ENCODE peak calls at places on chromosomes 2 and 18, in ten cellular contexts. One of them, this sample, is unnamed.

GRCh38 chr18:58496937-58497336 is 132.0 kb downstream of the ALPK2 start:
- DNase-seq in dorsolateral prefrontal cortex: no peak
- DNase-seq in ureter: no peak
- DNase-seq in LoVo: no peak
- DNase-seq in H7: peak; percentile 74
- DNase-seq in activated T-helper 1 cell treated with anti-CD3 and anti-CD28 coated beads, Interleukin-12 subunit alpha, Interleukin-12 subunit beta, Interleukin-2, Interleukin-4 antibody, amounts not matched to agents 30 ng/mL and 10 ng/mL and 1 ng/mL, durations not matched to agents 14 hours and 24 hours and 36 hours: no peak
- DNase-seq in heart right ventricle: no peak
- DNase-seq in NCI-H146: peak; percentile 66
- DNase-seq in activated CD8-positive, alpha-beta memory T cell treated with anti-CD3 and anti-CD28 coated beads, Interleukin-2, amount 50 U/mL, for 4 hours: no peak
- DNase-seq in substantia nigra: no peak
- DNase-seq in this sample: no peak

GRCh38 chr18:46718501-46719341 is 38.1 kb downstream of the ST8SIA5 start:
- DNase-seq in activated T-helper 1 cell treated with anti-CD3 and anti-CD28 coated beads, Interleukin-12 subunit alpha, Interleukin-12 subunit beta, Interleukin-2, Interleukin-4 antibody, amounts not matched to agents 30 ng/mL and 10 ng/mL and 1 ng/mL, durations not matched to agents 14 hours and 24 hours and 36 hours: no peak
- DNase-seq in substantia nigra: no peak
- DNase-seq in NCI-H146: no peak
- DNase-seq in H7: no peak
- DNase-seq in activated CD8-positive, alpha-beta memory T cell treated with anti-CD3 and anti-CD28 coated beads, Interleukin-2, amount 50 U/mL, for 4 hours: no peak
- DNase-seq in ureter: no peak
- DNase-seq in LoVo: peak; percentile 34
- DNase-seq in heart right ventricle: no peak
- DNase-seq in dorsolateral prefrontal cortex: no peak
- DNase-seq in this sample: no peak

GRCh38 chr2:38643021-38643671 is 22.8 kb upstream of the GALM start:
- DNase-seq in heart right ventricle: no peak
- DNase-seq in dorsolateral prefrontal cortex: no peak
- DNase-seq in NCI-H146: no peak
- DNase-seq in ureter: no peak
- DNase-seq in H7: no peak
- DNase-seq in activated T-helper 1 cell treated with anti-CD3 and anti-CD28 coated beads, Interleukin-12 subunit alpha, Interleukin-12 subunit beta, Interleukin-2, Interleukin-4 antibody, amounts not matched to agents 30 ng/mL and 10 ng/mL and 1 ng/mL, durations not matched to agents 14 hours and 24 hours and 36 hours: no peak
- DNase-seq in activated CD8-positive, alpha-beta memory T cell treated with anti-CD3 and anti-CD28 coated beads, Interleukin-2, amount 50 U/mL, for 4 hours: no peak
- DNase-seq in LoVo: no peak
- DNase-seq in substantia nigra: no peak
- DNase-seq in this sample: no peak

GRCh38 chr2:150477347-150477746 is 10.1 kb downstream of the RND3 start:
- DNase-seq in NCI-H146: no peak
- DNase-seq in LoVo: peak; percentile 50
- DNase-seq in activated T-helper 1 cell treated with anti-CD3 and anti-CD28 coated beads, Interleukin-12 subunit alpha, Interleukin-12 subunit beta, Interleukin-2, Interleukin-4 antibody, amounts not matched to agents 30 ng/mL and 10 ng/mL and 1 ng/mL, durations not matched to agents 14 hours and 24 hours and 36 hours: no peak
- DNase-seq in activated CD8-positive, alpha-beta memory T cell treated with anti-CD3 and anti-CD28 coated beads, Interleukin-2, amount 50 U/mL, for 4 hours: no peak
- DNase-seq in heart right ventricle: no peak
- DNase-seq in H7: no peak
- DNase-seq in substantia nigra: no peak
- DNase-seq in ureter: no peak
- DNase-seq in dorsolateral prefrontal cortex: no peak
- DNase-seq in this sample: no peak

GRCh38 chr2:33848486-33848885 is 249.4 kb upstream of the FAM98A start:
- DNase-seq in ureter: no peak
- DNase-seq in NCI-H146: no peak
- DNase-seq in activated CD8-positive, alpha-beta memory T cell treated with anti-CD3 and anti-CD28 coated beads, Interleukin-2, amount 50 U/mL, for 4 hours: no peak
- DNase-seq in dorsolateral prefrontal cortex: no peak
- DNase-seq in LoVo: no peak
- DNase-seq in substantia nigra: no peak
- DNase-seq in H7: no peak
- DNase-seq in activated T-helper 1 cell treated with anti-CD3 and anti-CD28 coated beads, Interleukin-12 subunit alpha, Interleukin-12 subunit beta, Interleukin-2, Interleukin-4 antibody, amounts not matched to agents 30 ng/mL and 10 ng/mL and 1 ng/mL, durations not matched to agents 14 hours and 24 hours and 36 hours: no peak
- DNase-seq in heart right ventricle: no peak
- DNase-seq in this sample: no peak

GRCh38 chr2:158783923-158784322 is 11.2 kb upstream of the DAPL1 start:
- DNase-seq in dorsolateral prefrontal cortex: no peak
- DNase-seq in LoVo: no peak
- DNase-seq in activated CD8-positive, alpha-beta memory T cell treated with anti-CD3 and anti-CD28 coated beads, Interleukin-2, amount 50 U/mL, for 4 hours: no peak
- DNase-seq in heart right ventricle: no peak
- DNase-seq in H7: no peak
- DNase-seq in activated T-helper 1 cell treated with anti-CD3 and anti-CD28 coated beads, Interleukin-12 subunit alpha, Interleukin-12 subunit beta, Interleukin-2, Interleukin-4 antibody, amounts not matched to agents 30 ng/mL and 10 ng/mL and 1 ng/mL, durations not matched to agents 14 hours and 24 hours and 36 hours: no peak
- DNase-seq in substantia nigra: no peak
- DNase-seq in NCI-H146: no peak
- DNase-seq in ureter: no peak
- DNase-seq in this sample: no peak

GRCh38 chr18:22391571-22392359 is 25.9 kb downstream of the CTAGE1 start:
- DNase-seq in activated CD8-positive, alpha-beta memory T cell treated with anti-CD3 and anti-CD28 coated beads, Interleukin-2, amount 50 U/mL, for 4 hours: peak; percentile 61
- DNase-seq in activated T-helper 1 cell treated with anti-CD3 and anti-CD28 coated beads, Interleukin-12 subunit alpha, Interleukin-12 subunit beta, Interleukin-2, Interleukin-4 antibody, amounts not matched to agents 30 ng/mL and 10 ng/mL and 1 ng/mL, durations not matched to agents 14 hours and 24 hours and 36 hours: no peak
- DNase-seq in heart right ventricle: no peak
- DNase-seq in dorsolateral prefrontal cortex: no peak
- DNase-seq in LoVo: peak; percentile 56
- DNase-seq in NCI-H146: peak; percentile 11
- DNase-seq in ureter: peak; percentile 51
- DNase-seq in H7: no peak
- DNase-seq in substantia nigra: no peak
- DNase-seq in this sample: no peak

GRCh38 chr2:102422910-102423309 is at the start of gene IL18RAP:
- DNase-seq in LoVo: no peak
- DNase-seq in heart right ventricle: no peak
- DNase-seq in NCI-H146: no peak
- DNase-seq in activated T-helper 1 cell treated with anti-CD3 and anti-CD28 coated beads, Interleukin-12 subunit alpha, Interleukin-12 subunit beta, Interleukin-2, Interleukin-4 antibody, amounts not matched to agents 30 ng/mL and 10 ng/mL and 1 ng/mL, durations not matched to agents 14 hours and 24 hours and 36 hours: no peak
- DNase-seq in dorsolateral prefrontal cortex: no peak
- DNase-seq in activated CD8-positive, alpha-beta memory T cell treated with anti-CD3 and anti-CD28 coated beads, Interleukin-2, amount 50 U/mL, for 4 hours: no peak
- DNase-seq in substantia nigra: no peak
- DNase-seq in H7: no peak
- DNase-seq in ureter: no peak
- DNase-seq in this sample: no peak

GRCh38 chr2:102387763-102388546 is 32.4 kb downstream of the IL18R1 start:
- DNase-seq in LoVo: no peak
- DNase-seq in substantia nigra: no peak
- DNase-seq in activated CD8-positive, alpha-beta memory T cell treated with anti-CD3 and anti-CD28 coated beads, Interleukin-2, amount 50 U/mL, for 4 hours: no peak
- DNase-seq in H7: peak; percentile 9
- DNase-seq in dorsolateral prefrontal cortex: no peak
- DNase-seq in NCI-H146: no peak
- DNase-seq in ureter: no peak
- DNase-seq in heart right ventricle: no peak
- DNase-seq in activated T-helper 1 cell treated with anti-CD3 and anti-CD28 coated beads, Interleukin-12 subunit alpha, Interleukin-12 subunit beta, Interleukin-2, Interleukin-4 antibody, amounts not matched to agents 30 ng/mL and 10 ng/mL and 1 ng/mL, durations not matched to agents 14 hours and 24 hours and 36 hours: no peak
- DNase-seq in this sample: no peak

GRCh38 chr2:538646-539045 is 138.6 kb downstream of the TMEM18 start:
- DNase-seq in NCI-H146: no peak
- DNase-seq in H7: no peak
- DNase-seq in activated T-helper 1 cell treated with anti-CD3 and anti-CD28 coated beads, Interleukin-12 subunit alpha, Interleukin-12 subunit beta, Interleukin-2, Interleukin-4 antibody, amounts not matched to agents 30 ng/mL and 10 ng/mL and 1 ng/mL, durations not matched to agents 14 hours and 24 hours and 36 hours: no peak
- DNase-seq in activated CD8-positive, alpha-beta memory T cell treated with anti-CD3 and anti-CD28 coated beads, Interleukin-2, amount 50 U/mL, for 4 hours: no peak
- DNase-seq in ureter: no peak
- DNase-seq in dorsolateral prefrontal cortex: no peak
- DNase-seq in heart right ventricle: no peak
- DNase-seq in substantia nigra: no peak
- DNase-seq in LoVo: no peak
- DNase-seq in this sample: no peak

GRCh38 chr2:184611221-184612085 is 13.1 kb downstream of the ZNF804A start:
- DNase-seq in LoVo: peak; percentile 3
- DNase-seq in dorsolateral prefrontal cortex: no peak
- DNase-seq in NCI-H146: no peak
- DNase-seq in heart right ventricle: no peak
- DNase-seq in activated T-helper 1 cell treated with anti-CD3 and anti-CD28 coated beads, Interleukin-12 subunit alpha, Interleukin-12 subunit beta, Interleukin-2, Interleukin-4 antibody, amounts not matched to agents 30 ng/mL and 10 ng/mL and 1 ng/mL, durations not matched to agents 14 hours and 24 hours and 36 hours: no peak
- DNase-seq in ureter: no peak
- DNase-seq in substantia nigra: no peak
- DNase-seq in H7: no peak
- DNase-seq in activated CD8-positive, alpha-beta memory T cell treated with anti-CD3 and anti-CD28 coated beads, Interleukin-2, amount 50 U/mL, for 4 hours: no peak
- DNase-seq in this sample: no peak

GRCh38 chr18:50742947-50743346 is 76.9 kb downstream of the MRO start:
- DNase-seq in ureter: no peak
- DNase-seq in H7: no peak
- DNase-seq in substantia nigra: no peak
- DNase-seq in activated CD8-positive, alpha-beta memory T cell treated with anti-CD3 and anti-CD28 coated beads, Interleukin-2, amount 50 U/mL, for 4 hours: no peak
- DNase-seq in activated T-helper 1 cell treated with anti-CD3 and anti-CD28 coated beads, Interleukin-12 subunit alpha, Interleukin-12 subunit beta, Interleukin-2, Interleukin-4 antibody, amounts not matched to agents 30 ng/mL and 10 ng/mL and 1 ng/mL, durations not matched to agents 14 hours and 24 hours and 36 hours: no peak
- DNase-seq in dorsolateral prefrontal cortex: no peak
- DNase-seq in heart right ventricle: no peak
- DNase-seq in LoVo: no peak
- DNase-seq in NCI-H146: no peak
- DNase-seq in this sample: no peak

GRCh38 chr2:159807183-159808037 is 9.4 kb upstream of the CD302 start:
- DNase-seq in ureter: no peak
- DNase-seq in LoVo: peak; percentile 38
- DNase-seq in substantia nigra: peak; percentile 28
- DNase-seq in NCI-H146: peak; percentile 45
- DNase-seq in activated T-helper 1 cell treated with anti-CD3 and anti-CD28 coated beads, Interleukin-12 subunit alpha, Interleukin-12 subunit beta, Interleukin-2, Interleukin-4 antibody, amounts not matched to agents 30 ng/mL and 10 ng/mL and 1 ng/mL, durations not matched to agents 14 hours and 24 hours and 36 hours: no peak
- DNase-seq in dorsolateral prefrontal cortex: peak; percentile 25
- DNase-seq in H7: peak; percentile 75
- DNase-seq in heart right ventricle: no peak
- DNase-seq in activated CD8-positive, alpha-beta memory T cell treated with anti-CD3 and anti-CD28 coated beads, Interleukin-2, amount 50 U/mL, for 4 hours: no peak
- DNase-seq in this sample: peak; percentile 44

GRCh38 chr2:890214-890613 is 60.4 kb upstream of the SNTG2 start:
- DNase-seq in heart right ventricle: no peak
- DNase-seq in dorsolateral prefrontal cortex: no peak
- DNase-seq in NCI-H146: no peak
- DNase-seq in H7: no peak
- DNase-seq in activated CD8-positive, alpha-beta memory T cell treated with anti-CD3 and anti-CD28 coated beads, Interleukin-2, amount 50 U/mL, for 4 hours: no peak
- DNase-seq in activated T-helper 1 cell treated with anti-CD3 and anti-CD28 coated beads, Interleukin-12 subunit alpha, Interleukin-12 subunit beta, Interleukin-2, Interleukin-4 antibody, amounts not matched to agents 30 ng/mL and 10 ng/mL and 1 ng/mL, durations not matched to agents 14 hours and 24 hours and 36 hours: no peak
- DNase-seq in ureter: no peak
- DNase-seq in LoVo: no peak
- DNase-seq in substantia nigra: no peak
- DNase-seq in this sample: no peak

GRCh38 chr2:221896505-221897151 is 324.5 kb upstream of the EPHA4 start:
- DNase-seq in ureter: peak; percentile 43
- DNase-seq in H7: no peak
- DNase-seq in LoVo: no peak
- DNase-seq in heart right ventricle: peak; percentile 10
- DNase-seq in dorsolateral prefrontal cortex: no peak
- DNase-seq in NCI-H146: no peak
- DNase-seq in activated CD8-positive, alpha-beta memory T cell treated with anti-CD3 and anti-CD28 coated beads, Interleukin-2, amount 50 U/mL, for 4 hours: no peak
- DNase-seq in activated T-helper 1 cell treated with anti-CD3 and anti-CD28 coated beads, Interleukin-12 subunit alpha, Interleukin-12 subunit beta, Interleukin-2, Interleukin-4 antibody, amounts not matched to agents 30 ng/mL and 10 ng/mL and 1 ng/mL, durations not matched to agents 14 hours and 24 hours and 36 hours: no peak
- DNase-seq in substantia nigra: no peak
- DNase-seq in this sample: no peak

GRCh38 chr2:141555876-141556470 is 574.8 kb downstream of the LRP1B start:
- DNase-seq in substantia nigra: no peak
- DNase-seq in dorsolateral prefrontal cortex: no peak
- DNase-seq in activated T-helper 1 cell treated with anti-CD3 and anti-CD28 coated beads, Interleukin-12 subunit alpha, Interleukin-12 subunit beta, Interleukin-2, Interleukin-4 antibody, amounts not matched to agents 30 ng/mL and 10 ng/mL and 1 ng/mL, durations not matched to agents 14 hours and 24 hours and 36 hours: no peak
- DNase-seq in LoVo: no peak
- DNase-seq in ureter: no peak
- DNase-seq in activated CD8-positive, alpha-beta memory T cell treated with anti-CD3 and anti-CD28 coated beads, Interleukin-2, amount 50 U/mL, for 4 hours: no peak
- DNase-seq in heart right ventricle: no peak
- DNase-seq in NCI-H146: no peak
- DNase-seq in H7: no peak
- DNase-seq in this sample: peak; percentile 6

GRCh38 chr18:43574974-43575373 is 297.7 kb upstream of the SYT4 start:
- DNase-seq in heart right ventricle: no peak
- DNase-seq in LoVo: no peak
- DNase-seq in activated CD8-positive, alpha-beta memory T cell treated with anti-CD3 and anti-CD28 coated beads, Interleukin-2, amount 50 U/mL, for 4 hours: no peak
- DNase-seq in activated T-helper 1 cell treated with anti-CD3 and anti-CD28 coated beads, Interleukin-12 subunit alpha, Interleukin-12 subunit beta, Interleukin-2, Interleukin-4 antibody, amounts not matched to agents 30 ng/mL and 10 ng/mL and 1 ng/mL, durations not matched to agents 14 hours and 24 hours and 36 hours: no peak
- DNase-seq in dorsolateral prefrontal cortex: peak; percentile 38
- DNase-seq in substantia nigra: no peak
- DNase-seq in H7: no peak
- DNase-seq in ureter: no peak
- DNase-seq in NCI-H146: peak; percentile 93
- DNase-seq in this sample: peak; percentile 53

This sample was measured in cerebellum.